ENCODE peak calls at places on chromosomes 13 and 19, in five cellular contexts. Y, P, M, C and X are unnamed samples.

GRCh38 chr13:71602327-71602726 is 264.7 kb downstream of the DACH1 start:
- DNase-seq in Y (no peak), P (no peak), M (no peak), C (no peak), X (no peak)

GRCh38 chr13:25059943-25060342 is 36.0 kb upstream of the PABPC3 start:
- DNase-seq in M (no peak), C (no peak), P (no peak), Y (no peak), X (no peak)

GRCh38 chr13:46354143-46355087 is 32.6 kb downstream of the RUBCNL start:
- DNase-seq in M (no peak), Y (peak), C (no peak), P (no peak), X (peak)

GRCh38 chr13:112443191-112444000 is 67.2 kb downstream of the SPACA7 start:
- DNase-seq in M (peak), C (no peak), P (no peak), Y (no peak), X (peak)

GRCh38 chr13:105991622-105992254 is 543.7 kb downstream of the EFNB2 start:
- DNase-seq in P (no peak), Y (no peak), M (no peak), C (no peak), X (peak)

GRCh38 chr19:4640247-4641000 is 1.1 kb downstream of the TNFAIP8L1 start:
- DNase-seq in P (no peak), C (no peak), M (no peak), Y (no peak), X (no peak)

GRCh38 chr19:56746367-56746766 is 74.8 kb upstream of the ZNF835 start:
- DNase-seq in Y (no peak), M (no peak), C (no peak), P (no peak), X (no peak)

GRCh38 chr13:21326155-21327030 is 132.7 kb downstream of the ZDHHC20 start:
- DNase-seq in P (no peak), C (peak), M (no peak), Y (no peak), X (peak)

GRCh38 chr19:46413262-46414031 is at the start of gene CCDC8:
- DNase-seq in C (no peak), M (no peak), P (no peak), Y (no peak), X (peak)

GRCh38 chr13:22316494-22317025 is 645.7 kb downstream of the FGF9 start:
- DNase-seq in M (no peak), P (no peak), C (no peak), Y (peak), X (no peak)

GRCh38 chr13:31881495-31881882 is 142.2 kb downstream of the RXFP2 start:
- DNase-seq in Y (no peak), P (no peak), C (no peak), M (no peak), X (no peak)

GRCh38 chr13:19618925-19619324 is 14.5 kb upstream of the MPHOSPH8 start:
- DNase-seq in Y (peak), C (no peak), M (no peak), P (no peak), X (peak)

GRCh38 chr13:114042066-114042815 is 68.4 kb upstream of the C13orf46 start:
- DNase-seq in M (no peak), Y (no peak), P (no peak), C (no peak), X (no peak)

GRCh38 chr19:28021316-28022185 is 1191.4 kb downstream of the UQCRFS1 start:
- DNase-seq in P (no peak), C (no peak), M (no peak), Y (peak), X (no peak)

GRCh38 chr13:112642061-112642460 is 47.8 kb upstream of the ATP11A start:
- DNase-seq in Y (no peak), M (no peak), C (no peak), P (no peak), X (no peak)

GRCh38 chr13:36395280-36395679 is 37.0 kb upstream of the CCNA1 start:
- DNase-seq in C (no peak), P (no peak), M (no peak), Y (peak), X (peak)

GRCh38 chr13:109509154-109509905 is 277.1 kb downstream of the IRS2 start:
- DNase-seq in P (no peak), Y (no peak), C (no peak), M (no peak), X (peak)

GRCh38 chr19:4444765-4445741 is 12.5 kb downstream of the UBXN6 start:
- DNase-seq in M (no peak), P (no peak), Y (no peak), C (no peak), X (no peak)

GRCh38 chr19:18349524-18350128 is 9.2 kb downstream of the PGPEP1 start:
- DNase-seq in C (no peak), Y (peak), P (no peak), M (no peak), X (peak)

GRCh38 chr19:3366761-3367571 is 583 bp downstream of the NFIC start:
- DNase-seq in P (no peak), Y (peak), M (no peak), C (no peak), X (peak)